ENCODE peak calls at places on chromosome 5, in four cellular contexts. U, C, B and R are unnamed samples.

GRCh38 chr5:110665184-110665726 is 61.2 kb downstream of the TMEM232 start:
- DNase-seq in U (no peak), C (no peak), B (no peak), R (no peak)

GRCh38 chr5:120419110-120419509 is 45.0 kb upstream of the PRR16 start:
- DNase-seq in U (peak; percentile 2), C (no peak), B (no peak), R (no peak)

GRCh38 chr5:26700759-26701384 is 337.5 kb downstream of the CDH9 start:
- DNase-seq in U (peak; percentile 39), C (peak; percentile 21), B (no peak), R (peak; percentile 36)

GRCh38 chr5:1396029-1396816 is 49.0 kb downstream of the SLC6A3 start:
- DNase-seq in U (no peak), C (no peak), B (no peak), R (no peak)

GRCh38 chr5:149561848-149562247 is 10.6 kb upstream of the CSNK1A1 start:
- DNase-seq in U (peak; percentile 42), C (no peak), B (peak; percentile 88), R (no peak)

GRCh38 chr5:16265141-16265540 is 85.5 kb upstream of the MARCHF11 start:
- DNase-seq in U (no peak), C (no peak), B (no peak), R (no peak)

GRCh38 chr5:38316544-38317224 is 58.3 kb downstream of the EGFLAM start:
- DNase-seq in U (no peak), C (no peak), B (peak; percentile 48), R (no peak)

GRCh38 chr5:138491284-138491648 is 26.0 kb downstream of the EGR1 start:
- DNase-seq in U (no peak), C (no peak), B (no peak), R (no peak)

GRCh38 chr5:78215972-78216371 is 78.5 kb downstream of the AP3B1 start:
- DNase-seq in U (no peak), C (no peak), B (no peak), R (no peak)

GRCh38 chr5:153267506-153267905 is 223.0 kb upstream of the GRIA1 start:
- DNase-seq in U (no peak), C (no peak), B (no peak), R (no peak)

GRCh38 chr5:140131967-140132409 is 6.3 kb downstream of the IGIP start:
- DNase-seq in U (no peak), C (no peak), B (peak; percentile 81), R (no peak)

GRCh38 chr5:39652036-39652435 is 227.3 kb upstream of the DAB2 start:
- DNase-seq in U (no peak), C (no peak), B (no peak), R (no peak)

GRCh38 chr5:127216906-127217675 is 73.5 kb upstream of the MEGF10 start:
- DNase-seq in U (no peak), C (no peak), B (no peak), R (no peak)

GRCh38 chr5:179293276-179293675 is 52.0 kb downstream of the ADAMTS2 start:
- DNase-seq in U (no peak), C (peak; percentile 58), B (peak; percentile 44), R (no peak)

GRCh38 chr5:88298425-88298824 is 29.8 kb upstream of the TMEM161B start:
- DNase-seq in U (no peak), C (no peak), B (peak; percentile 7), R (no peak)

GRCh38 chr5:134824681-134825080 is 21.1 kb upstream of the C5orf24 start:
- DNase-seq in U (no peak), C (no peak), B (no peak), R (no peak)

GRCh38 chr5:154313360-154314017 is 123.0 kb downstream of the GALNT10 start:
- DNase-seq in U (no peak), C (no peak), B (no peak), R (no peak)

GRCh38 chr5:40395241-40395640 is 284.5 kb upstream of the PTGER4 start:
- DNase-seq in U (no peak), C (no peak), B (no peak), R (no peak)

GRCh38 chr5:55371145-55371544 is 63.4 kb downstream of the MTREX start:
- DNase-seq in U (no peak), C (no peak), B (no peak), R (no peak)

GRCh38 chr5:14580037-14581034 is 1.3 kb upstream of the OTULINL start:
- DNase-seq in U (no peak), C (no peak), B (peak; percentile 81), R (no peak)

GRCh38 chr5:32831630-32832029 is 120.5 kb downstream of the NPR3 start:
- DNase-seq in U (no peak), C (no peak), B (no peak), R (no peak)

GRCh38 chr5:23727271-23727670 is 219.9 kb downstream of the PRDM9 start:
- DNase-seq in U (no peak), C (no peak), B (no peak), R (no peak)